ENCODE peak calls at places on chromosome 21, in ten cellular contexts. One of them, this sample, is unnamed.

GRCh38 chr21:36848875-36849274 is 117.6 kb downstream of the HLCS start:
- DNase-seq in psoas muscle: no peak
- DNase-seq in colonic mucosa: no peak
- DNase-seq in transverse colon: no peak
- DNase-seq in HCT116: no peak
- DNase-seq in aorta: no peak
- DNase-seq in CD8-positive, alpha-beta memory T cell: no peak
- DNase-seq in lung: no peak
- DNase-seq in right cardiac atrium: no peak
- DNase-seq in ascending aorta: no peak
- DNase-seq in this sample: no peak

GRCh38 chr21:39173999-39174398 is 9.3 kb downstream of the PSMG1 start:
- DNase-seq in colonic mucosa: no peak
- DNase-seq in psoas muscle: no peak
- DNase-seq in transverse colon: no peak
- DNase-seq in HCT116: no peak
- DNase-seq in CD8-positive, alpha-beta memory T cell: no peak
- DNase-seq in right cardiac atrium: no peak
- DNase-seq in lung: no peak
- DNase-seq in aorta: no peak
- DNase-seq in ascending aorta: no peak
- DNase-seq in this sample: no peak

GRCh38 chr21:29182674-29183073 is 52.2 kb downstream of the MAP3K7CL start:
- DNase-seq in aorta: no peak
- DNase-seq in lung: no peak
- DNase-seq in colonic mucosa: no peak
- DNase-seq in right cardiac atrium: no peak
- DNase-seq in ascending aorta: no peak
- DNase-seq in CD8-positive, alpha-beta memory T cell: no peak
- DNase-seq in HCT116: no peak
- DNase-seq in psoas muscle: no peak
- DNase-seq in transverse colon: no peak
- DNase-seq in this sample: no peak

GRCh38 chr21:21230672-21231071 is 232.5 kb downstream of the NCAM2 start:
- DNase-seq in lung: no peak
- DNase-seq in colonic mucosa: no peak
- DNase-seq in psoas muscle: no peak
- DNase-seq in CD8-positive, alpha-beta memory T cell: no peak
- DNase-seq in aorta: no peak
- DNase-seq in transverse colon: no peak
- DNase-seq in ascending aorta: no peak
- DNase-seq in right cardiac atrium: no peak
- DNase-seq in HCT116: no peak
- DNase-seq in this sample: no peak

GRCh38 chr21:29849735-29850176 is 90.0 kb downstream of the GRIK1 start:
- DNase-seq in ascending aorta: no peak
- DNase-seq in psoas muscle: no peak
- DNase-seq in HCT116: no peak
- DNase-seq in CD8-positive, alpha-beta memory T cell: peak; percentile 1
- DNase-seq in colonic mucosa: peak; percentile 41
- DNase-seq in aorta: no peak
- DNase-seq in lung: no peak
- DNase-seq in right cardiac atrium: no peak
- DNase-seq in transverse colon: peak; percentile 22
- DNase-seq in this sample: no peak

GRCh38 chr21:46461909-46462308 is 3.2 kb downstream of the DIP2A start:
- DNase-seq in aorta: no peak
- DNase-seq in transverse colon: no peak
- DNase-seq in lung: no peak
- DNase-seq in ascending aorta: no peak
- DNase-seq in HCT116: no peak
- DNase-seq in colonic mucosa: no peak
- DNase-seq in CD8-positive, alpha-beta memory T cell: no peak
- DNase-seq in psoas muscle: no peak
- DNase-seq in right cardiac atrium: no peak
- DNase-seq in this sample: no peak

GRCh38 chr21:39063517-39063916 is 119.7 kb downstream of the PSMG1 start:
- DNase-seq in psoas muscle: no peak
- DNase-seq in lung: no peak
- DNase-seq in ascending aorta: peak; percentile 3
- DNase-seq in HCT116: no peak
- DNase-seq in aorta: no peak
- DNase-seq in right cardiac atrium: no peak
- DNase-seq in CD8-positive, alpha-beta memory T cell: no peak
- DNase-seq in transverse colon: no peak
- DNase-seq in colonic mucosa: no peak
- DNase-seq in this sample: no peak

GRCh38 chr21:40291560-40291959 is 424.3 kb downstream of the PCP4 start:
- DNase-seq in aorta: no peak
- DNase-seq in right cardiac atrium: no peak
- DNase-seq in HCT116: no peak
- DNase-seq in CD8-positive, alpha-beta memory T cell: no peak
- DNase-seq in colonic mucosa: no peak
- DNase-seq in psoas muscle: no peak
- DNase-seq in ascending aorta: no peak
- DNase-seq in transverse colon: no peak
- DNase-seq in lung: no peak
- DNase-seq in this sample: no peak

GRCh38 chr21:22791986-22792560 is 1793.9 kb downstream of the NCAM2 start:
- DNase-seq in psoas muscle: no peak
- DNase-seq in HCT116: no peak
- DNase-seq in right cardiac atrium: no peak
- DNase-seq in colonic mucosa: peak; percentile 18
- DNase-seq in aorta: no peak
- DNase-seq in transverse colon: no peak
- DNase-seq in CD8-positive, alpha-beta memory T cell: no peak
- DNase-seq in lung: no peak
- DNase-seq in ascending aorta: no peak
- DNase-seq in this sample: no peak

GRCh38 chr21:36854391-36854790 is 112.1 kb downstream of the HLCS start:
- DNase-seq in psoas muscle: no peak
- DNase-seq in right cardiac atrium: no peak
- DNase-seq in transverse colon: peak; percentile 25
- DNase-seq in CD8-positive, alpha-beta memory T cell: no peak
- DNase-seq in ascending aorta: no peak
- DNase-seq in colonic mucosa: peak; percentile 53
- DNase-seq in lung: no peak
- DNase-seq in HCT116: no peak
- DNase-seq in aorta: no peak
- DNase-seq in this sample: no peak

GRCh38 chr21:19322360-19322759 is 918.8 kb upstream of the TMPRSS15 start:
- DNase-seq in transverse colon: no peak
- DNase-seq in lung: no peak
- DNase-seq in psoas muscle: no peak
- DNase-seq in CD8-positive, alpha-beta memory T cell: no peak
- DNase-seq in colonic mucosa: no peak
- DNase-seq in aorta: no peak
- DNase-seq in HCT116: no peak
- DNase-seq in right cardiac atrium: no peak
- DNase-seq in ascending aorta: no peak
- DNase-seq in this sample: no peak

GRCh38 chr21:25658427-25658980 is 19.4 kb downstream of the JAM2 start:
- DNase-seq in CD8-positive, alpha-beta memory T cell: no peak
- DNase-seq in transverse colon: no peak
- DNase-seq in aorta: no peak
- DNase-seq in psoas muscle: no peak
- DNase-seq in right cardiac atrium: no peak
- DNase-seq in ascending aorta: no peak
- DNase-seq in lung: no peak
- DNase-seq in HCT116: no peak
- DNase-seq in colonic mucosa: no peak
- DNase-seq in this sample: no peak

GRCh38 chr21:41247561-41247968 is 69.0 kb upstream of the FAM3B start:
- DNase-seq in CD8-positive, alpha-beta memory T cell: no peak
- DNase-seq in psoas muscle: no peak
- DNase-seq in ascending aorta: peak; percentile 94
- DNase-seq in colonic mucosa: peak; percentile 78
- DNase-seq in lung: peak; percentile 61
- DNase-seq in HCT116: no peak
- DNase-seq in aorta: peak; percentile 92
- DNase-seq in right cardiac atrium: peak; percentile 85
- DNase-seq in transverse colon: peak; percentile 57
- DNase-seq in this sample: peak; percentile 37

GRCh38 chr21:39474545-39474944 is 22.8 kb downstream of the SH3BGR start:
- DNase-seq in ascending aorta: no peak
- DNase-seq in right cardiac atrium: no peak
- DNase-seq in transverse colon: no peak
- DNase-seq in colonic mucosa: no peak
- DNase-seq in CD8-positive, alpha-beta memory T cell: no peak
- DNase-seq in aorta: no peak
- DNase-seq in lung: no peak
- DNase-seq in HCT116: no peak
- DNase-seq in psoas muscle: no peak
- DNase-seq in this sample: no peak

DNA sequence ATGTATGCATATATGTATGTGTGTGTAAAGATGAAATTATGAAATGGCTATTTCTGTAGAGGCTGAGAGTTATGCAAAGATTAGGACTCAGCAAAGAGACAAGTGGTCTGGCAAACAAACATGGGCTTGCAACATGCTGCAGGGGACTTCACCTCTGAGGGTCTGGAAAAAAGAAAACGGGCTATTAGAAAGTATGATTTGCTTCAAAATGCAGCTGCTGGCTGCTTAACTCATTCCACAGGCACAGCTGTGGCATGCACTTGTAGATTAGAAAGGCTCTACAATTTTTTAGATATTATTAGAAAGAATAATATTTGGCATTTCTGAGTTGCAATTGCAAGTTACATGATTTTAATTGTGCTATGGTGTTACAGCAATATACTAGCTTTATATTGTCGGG is 90.4 kb downstream of the ADAMTS1 start:
- DNase-seq in CD8-positive, alpha-beta memory T cell: no peak
- DNase-seq in lung: no peak
- DNase-seq in transverse colon: no peak
- DNase-seq in aorta: no peak
- DNase-seq in colonic mucosa: no peak
- DNase-seq in ascending aorta: no peak
- DNase-seq in psoas muscle: no peak
- DNase-seq in right cardiac atrium: no peak
- DNase-seq in HCT116: no peak
- DNase-seq in this sample: no peak
- H3K27me3 ChIP-seq in CD8-positive, alpha-beta memory T cell: no peaks in the 10 kb centered on the region
- H3K27me3 ChIP-seq in lung: no peaks in the 10 kb centered on the region
- H3K27me3 ChIP-seq in transverse colon: no peaks in the 10 kb centered on the region
- H3K27me3 ChIP-seq in aorta: no peaks in the 10 kb centered on the region
- H3K27me3 ChIP-seq in colonic mucosa: no peaks in the 10 kb centered on the region
- H3K27me3 ChIP-seq in ascending aorta: no peaks in the 10 kb centered on the region
- H3K27me3 ChIP-seq in psoas muscle: no peaks in the 10 kb centered on the region
- H3K27me3 ChIP-seq in right cardiac atrium: no peaks in the 10 kb centered on the region
- H3K27me3 ChIP-seq in HCT116: no peaks in the 10 kb centered on the region
- H3K27me3 ChIP-seq in this sample: no peaks in the 10 kb centered on the region

DNA sequence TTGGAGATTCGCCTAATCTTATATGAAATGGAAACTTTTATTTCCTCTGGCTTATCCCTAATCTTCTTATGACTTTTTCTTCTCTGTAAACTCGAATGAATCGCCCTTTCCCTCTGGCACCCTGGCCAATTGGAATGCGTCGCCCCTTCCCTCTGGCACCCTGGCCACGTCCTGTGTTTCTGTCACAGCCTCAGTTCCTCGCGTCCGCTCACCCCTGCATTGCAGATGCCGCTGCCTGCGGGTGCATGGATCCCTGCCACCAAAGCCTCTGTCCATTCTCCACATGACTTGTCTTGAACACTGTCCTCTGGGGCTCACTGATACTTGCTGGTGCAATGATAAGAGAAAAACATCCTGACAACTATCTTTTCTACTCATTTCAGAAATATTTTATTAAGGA is 104.6 kb downstream of the ADARB1 start:
- DNase-seq in ascending aorta: no peak
- DNase-seq in HCT116: no peak
- DNase-seq in colonic mucosa: no peak
- DNase-seq in right cardiac atrium: no peak
- DNase-seq in lung: no peak
- DNase-seq in aorta: no peak
- DNase-seq in transverse colon: no peak
- DNase-seq in psoas muscle: no peak
- DNase-seq in CD8-positive, alpha-beta memory T cell: no peak
- DNase-seq in this sample: peak; percentile 57
- H3K27me3 ChIP-seq in ascending aorta: no peaks in the 10 kb centered on the region
- H3K27me3 ChIP-seq in HCT116: no peaks in the 10 kb centered on the region
- H3K27me3 ChIP-seq in colonic mucosa: no peaks in the 10 kb centered on the region
- H3K27me3 ChIP-seq in right cardiac atrium: no peaks in the 10 kb centered on the region
- H3K27me3 ChIP-seq in lung: no peaks in the 10 kb centered on the region
- H3K27me3 ChIP-seq in aorta: no peaks in the 10 kb centered on the region
- H3K27me3 ChIP-seq in transverse colon: no peaks in the 10 kb centered on the region
- H3K27me3 ChIP-seq in psoas muscle: no peaks in the 10 kb centered on the region
- H3K27me3 ChIP-seq in CD8-positive, alpha-beta memory T cell: no peaks in the 10 kb centered on the region
- H3K27me3 ChIP-seq in this sample: no peaks in the 10 kb centered on the region

DNA sequence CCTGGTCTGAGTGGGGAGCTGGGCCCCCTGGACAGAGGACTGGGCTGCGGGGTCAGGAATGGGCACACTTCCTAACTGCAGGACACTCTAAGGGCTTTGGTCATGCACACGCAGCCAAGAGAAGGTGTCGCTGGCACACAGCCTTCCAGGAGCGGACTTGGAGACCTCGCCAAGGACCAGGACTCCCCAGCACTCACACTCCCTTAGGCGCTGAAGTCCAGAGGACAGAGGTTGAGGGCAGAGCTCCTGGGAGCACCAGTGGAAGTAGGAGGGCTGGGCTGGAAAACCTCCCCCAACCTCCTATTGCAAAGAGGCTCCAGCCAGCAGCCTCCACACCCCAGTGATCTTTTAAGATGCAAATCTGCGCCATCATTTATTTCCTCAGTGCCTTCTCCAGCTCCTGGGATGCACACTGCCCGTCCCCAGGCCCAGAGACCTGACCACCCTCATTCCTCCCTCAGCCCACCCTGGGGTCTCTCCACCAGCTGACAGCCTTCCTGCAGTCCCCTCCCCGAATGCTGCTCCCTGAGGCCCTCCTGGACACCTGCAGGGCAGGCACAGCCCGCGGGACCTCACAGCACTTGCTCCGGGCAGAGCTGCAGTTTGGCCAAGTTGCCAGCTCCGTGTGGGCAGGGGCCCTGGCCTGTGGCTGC is 3.0 kb downstream of the TSPEAR start:
- DNase-seq in HCT116: no peak
- DNase-seq in aorta: peak; percentile 45
- DNase-seq in transverse colon: no peak
- DNase-seq in psoas muscle: peak; percentile 22
- DNase-seq in right cardiac atrium: no peak
- DNase-seq in lung: no peak
- DNase-seq in CD8-positive, alpha-beta memory T cell: no peak
- DNase-seq in colonic mucosa: peak; percentile 13
- DNase-seq in ascending aorta: peak; percentile 4
- DNase-seq in this sample: no peak
- H3K27me3 ChIP-seq in HCT116: peaks cover 20% of the 10 kb centered on the region
- H3K27me3 ChIP-seq in aorta: no peaks in the 10 kb centered on the region
- H3K27me3 ChIP-seq in transverse colon: peaks cover 93% of the 10 kb centered on the region
- H3K27me3 ChIP-seq in psoas muscle: peaks cover 57% of the 10 kb centered on the region
- H3K27me3 ChIP-seq in right cardiac atrium: no peaks in the 10 kb centered on the region
- H3K27me3 ChIP-seq in lung: peaks cover 39% of the 10 kb centered on the region
- H3K27me3 ChIP-seq in CD8-positive, alpha-beta memory T cell: peaks cover 78% of the 10 kb centered on the region
- H3K27me3 ChIP-seq in colonic mucosa: peaks cover 71% of the 10 kb centered on the region
- H3K27me3 ChIP-seq in ascending aorta: peaks cover 22% of the 10 kb centered on the region
- H3K27me3 ChIP-seq in this sample: peaks cover 59% of the 10 kb centered on the region

GRCh38 chr21:33846141-33846540 is 69.5 kb downstream of the ATP5PO start:
- DNase-seq in psoas muscle: no peak
- DNase-seq in transverse colon: no peak
- DNase-seq in CD8-positive, alpha-beta memory T cell: no peak
- DNase-seq in colonic mucosa: no peak
- DNase-seq in HCT116: no peak
- DNase-seq in lung: no peak
- DNase-seq in aorta: no peak
- DNase-seq in ascending aorta: no peak
- DNase-seq in right cardiac atrium: no peak
- DNase-seq in this sample: no peak
- H3K27me3 ChIP-seq in psoas muscle: no peaks in the 10 kb centered on the region
- H3K27me3 ChIP-seq in transverse colon: no peaks in the 10 kb centered on the region
- H3K27me3 ChIP-seq in CD8-positive, alpha-beta memory T cell: no peaks in the 10 kb centered on the region
- H3K27me3 ChIP-seq in colonic mucosa: no peaks in the 10 kb centered on the region
- H3K27me3 ChIP-seq in HCT116: no peaks in the 10 kb centered on the region
- H3K27me3 ChIP-seq in lung: no peaks in the 10 kb centered on the region
- H3K27me3 ChIP-seq in aorta: no peaks in the 10 kb centered on the region
- H3K27me3 ChIP-seq in ascending aorta: no peaks in the 10 kb centered on the region
- H3K27me3 ChIP-seq in right cardiac atrium: no peaks in the 10 kb centered on the region
- H3K27me3 ChIP-seq in this sample: no peaks in the 10 kb centered on the region